ENCODE peak calls at places on chromosomes 3 and 15, in five cellular contexts. Z, P, O, C and G are unnamed samples.
A peak's percentile ranks its signal among the peaks of the same experiment; 100 is the strongest.

GRCh38 chr3:85560088-85560790 is 601.5 kb downstream of the CADM2 start:
- DNase-seq in P (no peak), C (no peak), O (no peak), Z (no peak), G (no peak)

GRCh38 chr3:38136272-38136806 is 588 bp downstream of the ACAA1 start:
- DNase-seq in P (no peak), C (no peak), Z (peak; percentile 11), O (no peak), G (no peak)

GRCh38 chr15:95635666-95636065 is 694.8 kb upstream of the NR2F2 start:
- DNase-seq in C (no peak), P (no peak), Z (no peak), O (no peak), G (no peak)

GRCh38 chr3:59064276-59064675 is 14.5 kb upstream of the CFAP20DC start:
- DNase-seq in O (no peak), P (no peak), C (no peak), Z (no peak), G (no peak)

GRCh38 chr15:41443275-41443674 is 26.4 kb downstream of the RTF1 start:
- DNase-seq in C (no peak), P (no peak), Z (no peak), O (no peak), G (no peak)

GRCh38 chr3:171770689-171771620 is 39.3 kb downstream of the PLD1 start:
- DNase-seq in O (no peak), P (peak; percentile 60), Z (no peak), C (peak; percentile 21), G (no peak)

GRCh38 chr15:80404057-80404718 is at the start of gene ARNT2:
- DNase-seq in P (no peak), C (peak; percentile 33), Z (no peak), O (no peak), G (no peak)

GRCh38 chr3:11331101-11331500 is 58.9 kb downstream of the ATG7 start:
- DNase-seq in Z (no peak), C (no peak), P (no peak), O (no peak), G (no peak)

GRCh38 chr3:141275032-141275422 is 43.4 kb downstream of the PXYLP1 start:
- DNase-seq in Z (no peak), O (no peak), C (no peak), P (no peak), G (no peak)

GRCh38 chr3:113802795-113803455 is 35.7 kb upstream of the GRAMD1C start:
- DNase-seq in P (no peak), O (no peak), C (no peak), Z (no peak), G (no peak)

GRCh38 chr3:141603473-141604035 is 116.7 kb downstream of the RASA2 start:
- DNase-seq in P (no peak), Z (no peak), O (no peak), C (no peak), G (no peak)

GRCh38 chr15:89090791-89091666 is 2.8 kb downstream of the ABHD2 start:
- DNase-seq in O (no peak), P (no peak), C (peak; percentile 68), Z (peak; percentile 31), G (peak; percentile 20)